ENCODE peak calls at places on chromosomes 13 and 19, in nine cellular contexts. N, H, E, C, F, L, Q, A and G are unnamed samples.

GRCh38 chr19:10422846-10423245 is 2.5 kb downstream of the PDE4A start:
- DNase-seq in N (no peak), H (no peak), E (no peak), C (no peak), F (no peak), L (no peak), Q (no peak), A (no peak), G (no peak)

GRCh38 chr19:18091217-18091608 is 4.5 kb upstream of the IL12RB1 start:
- DNase-seq in N (peak), H (no peak), E (no peak), C (no peak), F (peak), L (no peak), Q (no peak), A (peak), G (no peak)

GRCh38 chr19:49488863-49489537 is 1.6 kb downstream of the RPL13A start:
- DNase-seq in N (no peak), H (no peak), E (no peak), C (no peak), F (no peak), L (peak), Q (peak), A (peak), G (no peak)

GRCh38 chr13:30824651-30825050 is 81.4 kb upstream of the MEDAG start:
- DNase-seq in N (no peak), H (no peak), E (no peak), C (no peak), F (no peak), L (no peak), Q (no peak), A (no peak), G (no peak)

GRCh38 chr19:12783226-12783848 is 7.9 kb upstream of the JUNB start:
- DNase-seq in N (no peak), H (no peak), E (no peak), C (no peak), F (no peak), L (no peak), Q (peak), A (peak), G (no peak)

GRCh38 chr13:32448224-32448623 is 20.3 kb upstream of the N4BP2L1 start:
- DNase-seq in N (no peak), H (no peak), E (no peak), C (no peak), F (no peak), L (no peak), Q (peak), A (peak), G (no peak)

GRCh38 chr13:79393564-79394249 is 12.3 kb downstream of the RBM26 start:
- DNase-seq in N (no peak), H (no peak), E (no peak), C (no peak), F (no peak), L (no peak), Q (no peak), A (peak), G (no peak)

GRCh38 chr19:38388310-38389100 is at the start of gene SPRED3:
- DNase-seq in N (no peak), H (no peak), E (peak), C (peak), F (no peak), L (no peak), Q (peak), A (no peak), G (no peak)

GRCh38 chr13:79246575-79246949 is 159.5 kb downstream of the RBM26 start:
- DNase-seq in N (no peak), H (no peak), E (no peak), C (no peak), F (no peak), L (no peak), Q (no peak), A (no peak), G (no peak)

GRCh38 chr19:4051175-4052101 is 15.3 kb downstream of the ZBTB7A start:
- DNase-seq in N (no peak), H (no peak), E (peak), C (peak), F (no peak), L (peak), Q (peak), A (no peak), G (no peak)

GRCh38 chr19:54478677-54479266 is 5.7 kb upstream of the CDC42EP5 start:
- DNase-seq in N (no peak), H (no peak), E (peak), C (peak), F (no peak), L (peak), Q (peak), A (peak), G (peak)

GRCh38 chr19:40005670-40006272 is 8.9 kb downstream of the ZNF546 start:
- DNase-seq in N (no peak), H (no peak), E (no peak), C (no peak), F (no peak), L (no peak), Q (no peak), A (no peak), G (no peak)

GRCh38 chr13:112812306-112813034 is 122.6 kb downstream of the ATP11A start:
- DNase-seq in N (no peak), H (no peak), E (no peak), C (no peak), F (no peak), L (no peak), Q (no peak), A (no peak), G (no peak)

GRCh38 chr19:49739933-49740332 is 23.2 kb downstream of the TSKS start:
- DNase-seq in N (no peak), H (no peak), E (no peak), C (no peak), F (no peak), L (no peak), Q (no peak), A (no peak), G (no peak)

GRCh38 chr13:73861136-73861535 is 273.1 kb downstream of the KLF12 start:
- DNase-seq in N (no peak), H (no peak), E (no peak), C (no peak), F (no peak), L (no peak), Q (no peak), A (peak), G (no peak)

GRCh38 chr13:36758345-36758744 is 60.7 kb upstream of the RFXAP start:
- DNase-seq in N (no peak), H (no peak), E (no peak), C (no peak), F (no peak), L (no peak), Q (no peak), A (no peak), G (no peak)

GRCh38 chr13:114110091-114110829 is 22.2 kb downstream of the RASA3 start:
- DNase-seq in N (no peak), H (no peak), E (no peak), C (peak), F (peak), L (peak), Q (peak), A (peak), G (no peak)

GRCh38 chr19:13042443-13043130 is 47.3 kb downstream of the NFIX start:
- DNase-seq in N (no peak), H (no peak), E (no peak), C (peak), F (no peak), L (no peak), Q (peak), A (no peak), G (no peak)

GRCh38 chr19:40147693-40148347 is 43.4 kb upstream of the MAP3K10 start:
- DNase-seq in N (no peak), H (peak), E (peak), C (peak), F (no peak), L (peak), Q (peak), A (no peak), G (no peak)

GRCh38 chr19:45294291-45295029 is 28.2 kb downstream of the CKM start:
- DNase-seq in N (no peak), H (no peak), E (no peak), C (no peak), F (no peak), L (no peak), Q (no peak), A (no peak), G (no peak)